ENCODE peak calls at places on chromosome 7, in five cellular contexts. C, W, D, M and O are unnamed samples.

GRCh38 chr7:71488308-71488707 is 356.4 kb downstream of the GALNT17 start:
- DNase-seq in W (no peak), M (no peak), D (no peak), C (no peak), O (no peak)

GRCh38 chr7:70189776-70190175 is 591.5 kb downstream of the AUTS2 start:
- DNase-seq in C (no peak), M (no peak), D (no peak), W (no peak), O (no peak)

GRCh38 chr7:149495785-149496641 is 1.6 kb downstream of the ZNF746 start:
- DNase-seq in C (peak; percentile 8), D (no peak), M (no peak), W (no peak), O (no peak)

GRCh38 chr7:2196381-2197378 is 36.1 kb downstream of the MAD1L1 start:
- DNase-seq in D (no peak), W (no peak), M (no peak), C (no peak), O (no peak)

GRCh38 chr7:102103027-102103372 is 183.7 kb upstream of the SH2B2 start:
- DNase-seq in M (no peak), W (no peak), C (no peak), D (no peak), O (no peak)

GRCh38 chr7:152899482-152900166 is 140.1 kb downstream of the ACTR3B start:
- DNase-seq in C (no peak), W (no peak), D (no peak), M (no peak), O (no peak)

GRCh38 chr7:99132922-99133321 is 11.0 kb downstream of the SMURF1 start:
- DNase-seq in C (no peak), M (no peak), W (no peak), D (no peak), O (no peak)

GRCh38 chr7:123961731-123962130 is 36.7 kb downstream of the SPAM1 start:
- DNase-seq in W (no peak), D (no peak), C (no peak), M (no peak), O (no peak)

GRCh38 chr7:3309140-3309539 is 8.1 kb downstream of the SDK1 start:
- DNase-seq in C (no peak), D (no peak), W (no peak), M (no peak), O (no peak)

GRCh38 chr7:151684408-151685175 is 164.9 kb upstream of the RHEB start:
- DNase-seq in C (no peak), M (no peak), W (no peak), D (no peak), O (no peak)

GRCh38 chr7:2956526-2957368 is 86.9 kb downstream of the CARD11 start:
- DNase-seq in W (no peak), C (no peak), D (peak; percentile 15), M (peak; percentile 86), O (no peak)

GRCh38 chr7:99729501-99730261 is 5.3 kb downstream of the CYP3A7 start:
- DNase-seq in C (peak; percentile 74), M (no peak), D (no peak), W (no peak), O (no peak)

GRCh38 chr7:5692845-5693278 is 88.6 kb downstream of the RNF216 start:
- DNase-seq in W (no peak), M (no peak), C (no peak), D (no peak), O (no peak)

GRCh38 chr7:24701232-24701898 is 55.9 kb downstream of the GSDME start:
- DNase-seq in M (no peak), D (no peak), C (no peak), W (no peak), O (no peak)

GRCh38 chr7:69019437-69019836 is 578.8 kb upstream of the AUTS2 start:
- DNase-seq in W (no peak), C (no peak), M (no peak), D (no peak), O (no peak)

GRCh38 chr7:2687338-2687869 is 598 bp upstream of the AMZ1 start:
- DNase-seq in W (no peak), D (no peak), C (no peak), M (no peak), O (no peak)

GRCh38 chr7:127907110-127907509 is 124.1 kb downstream of the LRRC4 start:
- DNase-seq in D (no peak), M (no peak), C (no peak), W (no peak), O (no peak)

GRCh38 chr7:33946094-33946699 is 40.9 kb downstream of the BMPER start:
- DNase-seq in M (no peak), C (no peak), D (no peak), W (no peak), O (no peak)

GRCh38 chr7:49852619-49853462 is 79.4 kb downstream of the VWC2 start:
- DNase-seq in C (peak; percentile 19), M (no peak), D (peak; percentile 13), W (no peak), O (no peak)

GRCh38 chr7:30595461-30596042 is 874 bp downstream of the GARS1 start:
- DNase-seq in W (no peak), M (no peak), C (peak; percentile 6), D (no peak), O (no peak)

GRCh38 chr7:71637578-71637977 is 505.6 kb downstream of the GALNT17 start:
- DNase-seq in D (no peak), M (no peak), C (no peak), W (no peak), O (no peak)

GRCh38 chr7:96118449-96119001 is 203.4 kb downstream of the SLC25A13 start:
- DNase-seq in W (no peak), D (no peak), C (no peak), M (no peak), O (no peak)

GRCh38 chr7:151351967-151352366 is 10.4 kb downstream of the NUB1 start:
- DNase-seq in D (no peak), W (peak; percentile 40), C (peak; percentile 43), M (peak; percentile 76), O (peak; percentile 67)

GRCh38 chr7:3106353-3106752 is 62.7 kb upstream of the CARD11 start:
- DNase-seq in M (peak; percentile 80), D (no peak), C (peak; percentile 11), W (no peak), O (peak; percentile 83)

GRCh38 chr7:46839651-46840050 is 742.3 kb downstream of the TNS3 start:
- DNase-seq in D (no peak), C (no peak), W (no peak), M (no peak), O (no peak)

GRCh38 chr7:32206987-32207386 is 136.8 kb upstream of the PDE1C start:
- DNase-seq in M (no peak), C (no peak), W (no peak), D (no peak), O (no peak)